ENCODE peak calls at places on chromosomes 16 and 17, in six cellular contexts. R is A549, H is cardiac muscle cell, T is caudate nucleus, M is spleen, Q is uterus. K is an unnamed sample.
A peak's percentile ranks its signal among the peaks of the same experiment; 100 is the strongest.

GRCh38 chr17:80894439-80894721 is 97.3 kb upstream of the CHMP6 start:
- DNase-seq in R (peak; percentile 22), H (no peak), T (no peak), M (no peak), Q (no peak), K (no peak)

GRCh38 chr17:31313982-31314787 is at the start of gene EVI2B:
- DNase-seq in R (peak; percentile 34), H (peak; percentile 75), T (no peak), M (no peak), Q (no peak), K (peak; percentile 88)

GRCh38 chr16:15799851-15800495 is 56.9 kb downstream of the MYH11 start:
- DNase-seq in R (no peak), H (no peak), T (no peak), M (no peak), Q (no peak), K (no peak)

GRCh38 chr16:16805809-16806208 is 426.9 kb downstream of the NPIPA7 start:
- DNase-seq in R (no peak), H (no peak), T (no peak), M (no peak), Q (no peak), K (no peak)

GRCh38 chr16:12574721-12575120 is 229.0 kb downstream of the CPPED1 start:
- DNase-seq in R (no peak), H (no peak), T (no peak), M (peak; percentile 55), Q (no peak), K (no peak)

GRCh38 chr17:60631119-60631518 is 31.1 kb downstream of the PPM1D start:
- DNase-seq in R (no peak), H (no peak), T (no peak), M (no peak), Q (no peak), K (no peak)

GRCh38 chr17:82939213-82940030 is 99.6 kb upstream of the ZNF750 start:
- DNase-seq in R (no peak), H (no peak), T (no peak), M (peak; percentile 31), Q (no peak), K (no peak)

GRCh38 chr16:47578573-47578972 is 117.4 kb downstream of the PHKB start:
- DNase-seq in R (no peak), H (no peak), T (no peak), M (no peak), Q (no peak), K (peak; percentile 57)

GRCh38 chr16:16021988-16022682 is 72.7 kb downstream of the ABCC1 start:
- DNase-seq in R (peak; percentile 97), H (peak; percentile 96), T (peak; percentile 12), M (peak; percentile 85), Q (peak; percentile 99), K (peak; percentile 99)

GRCh38 chr16:12874135-12874534 is 27.3 kb upstream of the SHISA9 start:
- DNase-seq in R (peak; percentile 58), H (no peak), T (no peak), M (no peak), Q (no peak), K (peak; percentile 41)

GRCh38 chr17:65177901-65178300 is 40.7 kb downstream of the RGS9 start:
- DNase-seq in R (no peak), H (peak; percentile 69), T (no peak), M (no peak), Q (no peak), K (no peak)

GRCh38 chr16:72530434-72530833 is 358.5 kb upstream of the PMFBP1 start:
- DNase-seq in R (peak; percentile 28), H (peak; percentile 90), T (no peak), M (no peak), Q (no peak), K (no peak)

GRCh38 chr17:52383493-52384100 is 225.1 kb upstream of the CA10 start:
- DNase-seq in R (peak; percentile 70), H (peak; percentile 66), T (peak; percentile 7), M (no peak), Q (no peak), K (peak; percentile 54)

GRCh38 chr17:82052638-82053059 is 951 bp downstream of the GPS1 start:
- DNase-seq in R (no peak), H (no peak), T (no peak), M (no peak), Q (no peak), K (no peak)

GRCh38 chr17:9022553-9023388 is 1.5 kb downstream of the NTN1 start:
- DNase-seq in R (peak; percentile 41), H (peak; percentile 18), T (no peak), M (no peak), Q (no peak), K (no peak)

GRCh38 chr17:48646183-48647102 is 20.3 kb upstream of the HOXB9 start:
- DNase-seq in R (peak; percentile 80), H (no peak), T (no peak), M (no peak), Q (no peak), K (no peak)

GRCh38 chr17:8791910-8792270 is 7.3 kb downstream of the MFSD6L start:
- DNase-seq in R (peak; percentile 32), H (peak; percentile 41), T (no peak), M (no peak), Q (no peak), K (no peak)

GRCh38 chr17:74466111-74466784 is at the start of gene CD300A:
- DNase-seq in R (no peak), H (no peak), T (peak; percentile 17), M (peak; percentile 94), Q (no peak), K (no peak)

GRCh38 chr17:32490101-32490482 is 3.3 kb downstream of the CDK5R1 start:
- DNase-seq in R (no peak), H (no peak), T (no peak), M (peak; percentile 80), Q (no peak), K (no peak)

GRCh38 chr17:80645706-80646325 is 101.2 kb downstream of the RPTOR start:
- DNase-seq in R (no peak), H (no peak), T (no peak), M (no peak), Q (no peak), K (no peak)

DNA sequence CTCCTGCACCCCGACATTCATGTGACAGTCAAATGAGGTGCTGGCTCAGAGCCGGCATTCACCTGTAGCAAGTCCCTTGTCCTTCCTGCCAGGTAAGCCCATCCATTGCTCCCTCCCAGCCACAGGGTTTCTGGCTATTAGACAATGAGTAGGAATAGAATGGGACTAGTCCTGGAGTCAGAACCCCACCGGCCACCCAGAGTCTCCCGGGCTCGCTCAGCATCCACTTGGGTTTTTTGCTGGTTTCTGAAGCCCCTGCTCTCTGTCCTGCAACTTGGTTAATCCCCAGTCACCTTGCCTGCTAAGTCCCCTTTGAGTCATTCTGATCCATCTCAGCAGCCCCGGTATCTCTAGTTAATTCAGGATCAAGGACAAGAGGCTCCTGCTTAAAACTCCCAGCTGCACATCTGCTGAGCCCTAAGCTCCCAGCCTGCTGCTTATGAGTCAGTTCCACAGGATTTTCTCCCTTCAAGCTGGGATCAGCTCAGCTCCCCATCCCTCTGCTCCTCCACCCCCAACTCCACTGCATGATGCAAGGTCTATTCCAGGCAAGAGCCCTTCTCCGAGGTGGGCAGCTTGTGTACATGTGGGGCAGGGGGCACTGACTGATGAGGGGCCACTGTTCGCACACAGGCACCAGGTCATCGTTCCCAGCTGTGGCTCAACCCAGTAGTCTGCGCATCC is 19.9 kb upstream of the MRPS23 start:
- DNase-seq in R (peak; percentile 62), H (peak; percentile 78), T (peak; percentile 16), M (no peak), Q (no peak), K (no peak)
- H3K27ac ChIP-seq in R (peak overlapping the region; percentile 92), H (no peak overlapping the region), T (no peak overlapping the region), M (no peak overlapping the region), Q (peak overlapping the region; percentile 93), K (no peak overlapping the region)

DNA sequence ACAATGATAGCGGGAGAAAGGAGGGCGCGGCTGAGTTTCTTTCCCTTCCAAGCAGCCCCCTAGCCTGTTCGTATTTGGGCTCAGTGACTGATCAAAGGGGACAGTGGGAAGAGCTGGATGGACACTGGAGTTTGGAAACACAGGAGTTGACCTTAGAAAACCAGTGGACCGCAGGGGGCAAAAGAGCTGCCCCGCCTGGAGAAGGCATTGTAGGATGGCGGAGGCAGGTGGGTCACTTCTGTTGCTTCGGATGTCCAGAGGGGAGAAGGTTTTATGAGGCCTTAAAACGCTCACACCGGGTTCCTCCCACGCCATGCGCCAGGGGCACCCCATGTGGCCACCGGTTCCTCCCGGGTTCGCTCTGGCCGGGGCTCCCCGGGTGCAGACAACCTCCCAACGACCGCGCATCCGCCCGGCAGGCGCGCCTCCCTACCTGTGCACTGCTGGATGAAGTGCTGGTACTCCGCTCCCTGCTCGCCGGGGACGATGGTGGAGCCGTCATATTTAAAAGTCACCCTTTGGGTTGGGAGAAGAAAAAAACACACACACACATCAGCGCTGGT is 729 bp downstream of the COTL1 start:
- DNase-seq in R (no peak), H (no peak), T (no peak), M (peak; percentile 93), Q (peak; percentile 44), K (no peak)
- H3K27ac ChIP-seq in R (peak overlapping the region; percentile 98), H (no peak overlapping the region), T (peak overlapping the region; percentile 3), M (peak overlapping the region; percentile 89), Q (peak overlapping the region; percentile 81), K (peak overlapping the region; percentile 46)

DNA sequence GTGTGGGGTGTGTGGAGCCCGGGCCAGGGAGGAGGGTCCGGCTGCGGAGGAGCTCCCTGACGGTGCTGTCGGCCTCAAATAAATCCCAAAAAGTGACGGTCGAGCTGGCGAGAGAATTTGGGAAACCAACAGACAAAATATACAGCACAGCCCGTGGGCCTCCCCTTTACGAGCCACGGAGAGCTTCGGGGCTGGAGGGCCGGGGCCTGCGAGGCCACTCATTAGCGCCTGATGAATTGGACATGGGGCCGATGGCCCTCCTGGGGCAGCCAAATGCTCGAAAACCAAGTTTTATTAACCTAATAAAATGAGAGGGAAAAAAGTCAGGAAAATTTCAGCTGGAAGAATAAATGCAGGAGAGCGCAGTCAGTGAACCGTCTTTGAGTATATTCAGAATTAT is 249.3 kb downstream of the C16orf95 start:
- DNase-seq in R (no peak), H (no peak), T (no peak), M (no peak), Q (no peak), K (no peak)
- H3K27ac ChIP-seq in R (no peak overlapping the region), H (no peak overlapping the region), T (no peak overlapping the region), M (no peak overlapping the region), Q (no peak overlapping the region), K (no peak overlapping the region)

GRCh38 chr16:84243732-84244131 is 3.9 kb upstream of the KCNG4 start:
- DNase-seq in R (no peak), H (no peak), T (no peak), M (no peak), Q (no peak), K (no peak)

GRCh38 chr16:84240455-84240854 is 643 bp upstream of the KCNG4 start:
- DNase-seq in R (no peak), H (no peak), T (no peak), M (no peak), Q (no peak), K (no peak)

GRCh38 chr16:84239186-84239790 is 524 bp downstream of the KCNG4 start:
- DNase-seq in R (no peak), H (peak; percentile 23), T (no peak), M (no peak), Q (no peak), K (no peak)

GRCh38 chr16:84239910-84240309 is at the start of gene KCNG4:
- DNase-seq in R (no peak), H (no peak), T (no peak), M (no peak), Q (no peak), K (no peak)

DNA sequence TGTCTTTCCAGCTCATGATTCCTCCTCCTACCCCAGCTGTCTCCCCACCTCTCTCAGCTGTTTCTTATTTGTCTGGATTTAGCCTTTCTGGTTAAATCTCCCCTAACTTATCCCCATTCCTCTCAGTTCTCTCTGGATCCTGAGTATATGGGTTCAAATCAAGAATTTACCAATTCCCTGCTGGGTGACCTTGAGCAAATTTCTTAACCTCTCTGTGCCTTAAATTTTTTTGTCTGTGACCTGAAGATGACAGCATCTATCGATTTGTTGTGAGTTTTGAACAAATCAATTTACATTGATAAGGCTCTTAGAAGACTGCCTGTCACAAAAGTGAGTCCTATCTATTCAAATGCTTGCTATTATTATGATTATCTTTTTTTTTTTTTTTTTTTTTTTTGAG is 2.0 kb upstream of the KCNG4 start:
- DNase-seq in R (no peak), H (no peak), T (no peak), M (no peak), Q (no peak), K (no peak)
- H3K27ac ChIP-seq in R (no peak overlapping the region), H (no peak overlapping the region), T (no peak overlapping the region), M (no peak overlapping the region), Q (no peak overlapping the region), K (no peak overlapping the region)

K was measured in PC-9.